ENCODE peak calls at places on chromosomes 11 and 22, in four cellular contexts. T, U, L and A are unnamed samples.
A peak's percentile ranks its signal among the peaks of the same experiment; 100 is the strongest.

GRCh38 chr11:12409621-12410005 is 32.2 kb downstream of the PARVA start:
- DNase-seq in U (no peak), L (no peak), T (no peak), A (no peak)

GRCh38 chr11:67370351-67371076 is 2.9 kb downstream of the CLCF1 start:
- DNase-seq in U (no peak), T (no peak), L (no peak), A (no peak)

GRCh38 chr22:37043828-37044538 is 7.6 kb upstream of the KCTD17 start:
- DNase-seq in L (no peak), T (peak; percentile 74), U (peak; percentile 77), A (peak; percentile 70)

GRCh38 chr22:49325531-49326395 is 501.9 kb downstream of the BRD1 start:
- DNase-seq in U (no peak), T (no peak), L (no peak), A (no peak)

GRCh38 chr11:8222820-8223512 is 40.7 kb downstream of the LMO1 start:
- DNase-seq in U (no peak), L (no peak), T (no peak), A (no peak)

GRCh38 chr11:93737904-93738612 is 3.2 kb downstream of the TAF1D start:
- DNase-seq in T (no peak), U (no peak), L (no peak), A (no peak)

GRCh38 chr11:105929381-105929955 is 92.6 kb downstream of the MSANTD4 start:
- DNase-seq in T (no peak), U (no peak), L (no peak), A (no peak)

GRCh38 chr22:19174106-19175025 is 4.2 kb downstream of the SLC25A1 start:
- DNase-seq in U (peak; percentile 57), L (peak; percentile 15), T (no peak), A (no peak)

GRCh38 chr22:36925388-36926290 is 12.2 kb downstream of the CSF2RB start:
- DNase-seq in T (no peak), U (no peak), L (no peak), A (no peak)

GRCh38 chr11:130217133-130217631 is 57.6 kb downstream of the ST14 start:
- DNase-seq in L (no peak), U (no peak), T (no peak), A (no peak)

GRCh38 chr22:44097263-44098020 is 73.3 kb downstream of the PARVB start:
- DNase-seq in T (no peak), L (no peak), U (no peak), A (no peak)

GRCh38 chr22:27825174-27825573 is 23.6 kb upstream of the MN1 start:
- DNase-seq in U (no peak), L (no peak), T (peak; percentile 30), A (no peak)

GRCh38 chr22:47918276-47918928 is 1156.0 kb downstream of the TBC1D22A start:
- DNase-seq in U (no peak), L (peak; percentile 47), T (no peak), A (no peak)

GRCh38 chr22:30079952-30080533 is at the start of gene HORMAD2:
- DNase-seq in U (no peak), L (no peak), T (no peak), A (no peak)

GRCh38 chr11:102920118-102920684 is 35.3 kb downstream of the MMP13 start:
- DNase-seq in U (no peak), T (no peak), L (peak; percentile 71), A (no peak)

GRCh38 chr11:64868904-64869570 is 9.4 kb downstream of the EHD1 start:
- DNase-seq in U (no peak), T (no peak), L (no peak), A (no peak)

GRCh38 chr11:62001450-62002178 is 34.2 kb upstream of the FTH1 start:
- DNase-seq in U (peak; percentile 91), T (no peak), L (no peak), A (no peak)

GRCh38 chr11:134749040-134749586 is 337.1 kb upstream of the B3GAT1 start:
- DNase-seq in L (no peak), U (no peak), T (no peak), A (no peak)

GRCh38 chr11:35861191-35861590 is 82.7 kb upstream of the LDLRAD3 start:
- DNase-seq in U (no peak), T (no peak), L (no peak), A (no peak)

GRCh38 chr11:61860054-61860903 is 31.1 kb downstream of the FADS3 start:
- DNase-seq in T (peak; percentile 75), U (no peak), L (no peak), A (no peak)

GRCh38 chr11:7545611-7546010 is 31.8 kb downstream of the PPFIBP2 start:
- DNase-seq in T (no peak), L (no peak), U (no peak), A (no peak)

GRCh38 chr22:36445158-36445668 is 36.2 kb downstream of the TXN2 start:
- DNase-seq in T (no peak), U (peak; percentile 47), L (no peak), A (no peak)

GRCh38 chr11:102171101-102171500 is 60.9 kb downstream of the YAP1 start:
- DNase-seq in L (no peak), T (no peak), U (no peak), A (no peak)

GRCh38 chr11:72553748-72554147 is 119.4 kb upstream of the CLPB start:
- DNase-seq in L (no peak), U (no peak), T (peak; percentile 28), A (no peak)

GRCh38 chr11:128884703-128885338 is 6.3 kb upstream of the KCNJ5 start:
- DNase-seq in U (peak; percentile 54), L (no peak), T (peak; percentile 64), A (peak; percentile 77)

GRCh38 chr22:44381761-44382454 is 69.2 kb upstream of the SHISAL1 start:
- DNase-seq in L (no peak), T (no peak), U (no peak), A (no peak)

GRCh38 chr11:66659785-66660184 is 17.9 kb downstream of the RBM4B start:
- DNase-seq in L (no peak), U (no peak), T (no peak), A (no peak)

GRCh38 chr11:15473954-15474837 is 359.5 kb downstream of the INSC start:
- DNase-seq in L (no peak), T (no peak), U (no peak), A (no peak)

GRCh38 chr22:26711205-26711958 is 54.0 kb downstream of the MIAT start:
- DNase-seq in U (no peak), T (no peak), L (peak; percentile 68), A (no peak)

GRCh38 chr22:39300198-39300830 is 19.1 kb downstream of the RPL3 start:
- DNase-seq in L (no peak), U (no peak), T (no peak), A (no peak)

GRCh38 chr22:19680911-19681862 is 33.1 kb upstream of the SEPTIN5 start:
- DNase-seq in T (no peak), U (no peak), L (no peak), A (no peak)

GRCh38 chr22:43777204-43777671 is 34.9 kb downstream of the EFCAB6 start:
- DNase-seq in L (no peak), U (no peak), T (no peak), A (no peak)

GRCh38 chr22:44351685-44352377 is 39.1 kb upstream of the SHISAL1 start:
- DNase-seq in L (no peak), U (no peak), T (no peak), A (peak; percentile 49)

GRCh38 chr11:26730711-26731460 is 9.0 kb upstream of the SLC5A12 start:
- DNase-seq in L (no peak), T (no peak), U (no peak), A (peak; percentile 4)

GRCh38 chr11:12157241-12157661 is 46.9 kb downstream of the MICAL2 start:
- DNase-seq in U (no peak), T (no peak), L (no peak), A (no peak)

GRCh38 chr11:117583063-117583801 is 213.8 kb downstream of the DSCAML1 start:
- DNase-seq in U (no peak), T (no peak), L (no peak), A (peak; percentile 49)

GRCh38 chr22:47839586-47840245 is 1077.3 kb downstream of the TBC1D22A start:
- DNase-seq in U (no peak), T (no peak), L (no peak), A (no peak)

GRCh38 chr11:71421392-71421950 is 26.7 kb downstream of the DHCR7 start:
- DNase-seq in T (no peak), U (no peak), L (no peak), A (no peak)
- TF ChIP-seq GABPA in T (no peak), U (no peak), L (no peak), A (no peak)

GRCh38 chr22:17570851-17571631 is 7.7 kb downstream of the SLC25A18 start:
- DNase-seq in L (no peak), T (no peak), U (no peak), A (no peak)
- TF ChIP-seq ZBTB33 in L (no peak), T (no peak), U (no peak), A (no peak)

GRCh38 chr22:24473278-24473677 is 21.9 kb upstream of the UPB1 start:
- DNase-seq in L (no peak), U (no peak), T (no peak), A (no peak)

GRCh38 chr22:24467340-24467739 is 27.8 kb upstream of the UPB1 start:
- DNase-seq in L (no peak), U (no peak), T (no peak), A (no peak)

GRCh38 chr22:24474221-24474620 is 20.9 kb upstream of the UPB1 start:
- DNase-seq in U (peak; percentile 64), T (no peak), L (no peak), A (no peak)

GRCh38 chr22:24474649-24475048 is 20.5 kb upstream of the UPB1 start:
- DNase-seq in U (no peak), L (no peak), T (no peak), A (no peak)

DNA sequence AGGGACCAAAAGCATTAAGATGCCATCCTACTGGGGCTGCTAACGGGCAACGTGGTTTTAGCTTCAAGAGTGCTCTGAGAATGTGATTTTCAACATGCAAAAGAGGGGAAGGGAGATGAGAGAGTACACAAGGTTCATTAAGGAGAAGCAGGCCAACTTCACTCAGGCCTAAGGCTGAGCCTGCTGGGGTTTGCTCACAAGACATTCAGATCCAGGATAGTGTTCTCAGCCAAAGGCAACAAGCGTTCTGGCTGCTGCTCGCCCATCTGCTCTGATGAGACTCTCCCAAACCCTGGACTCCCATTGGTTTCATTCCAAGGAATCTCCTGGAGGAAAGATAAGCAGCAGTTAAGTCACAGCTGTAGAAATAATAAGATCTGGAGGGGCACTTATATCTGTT is 23.6 kb upstream of the UPB1 start:
- DNase-seq in U (no peak), T (no peak), L (no peak), A (no peak)
- TF ChIP-seq GABPA in U (no peak), T (no peak), L (no peak), A (no peak)

GRCh38 chr22:46471901-46472721 is 65.3 kb downstream of the CELSR1 start:
- DNase-seq in U (no peak), T (no peak), L (no peak), A (no peak)
- TF ChIP-seq ZBTB33 in U (peak; percentile 80), T (no peak), L (no peak), A (no peak)

GRCh38 chr11:118924591-118925585 is 838 bp downstream of the BCL9L start:
- DNase-seq in T (peak; percentile 62), U (no peak), L (no peak), A (peak; percentile 90)
- TF ChIP-seq GABPA in T (no peak), U (no peak), L (no peak), A (no peak)